ENCODE peak calls at places on chromosomes 2 and 18, in four cellular contexts. One of them, this sample, is unnamed. For H3K27me3, the result is how much of the 10 kb centered on the place peaks cover.

GRCh38 chr2:23526114-23526513 is 141.1 kb downstream of the KLHL29 start:
- DNase-seq in heart left ventricle: no peak
- DNase-seq in cardiac muscle cell: no peak
- DNase-seq in CD8-positive, alpha-beta T cell: no peak
- DNase-seq in this sample: no peak

GRCh38 chr2:30713698-30714097 is 93.5 kb downstream of the CAPN13 start:
- DNase-seq in heart left ventricle: no peak
- DNase-seq in cardiac muscle cell: no peak
- DNase-seq in CD8-positive, alpha-beta T cell: no peak
- DNase-seq in this sample: no peak

GRCh38 chr18:64110692-64111480 is 38.0 kb downstream of the LINC00305 start:
- DNase-seq in heart left ventricle: no peak
- DNase-seq in cardiac muscle cell: no peak
- DNase-seq in CD8-positive, alpha-beta T cell: no peak
- DNase-seq in this sample: peak

GRCh38 chr2:188114014-188114413 is 177.7 kb upstream of the GULP1 start:
- DNase-seq in heart left ventricle: no peak
- DNase-seq in cardiac muscle cell: no peak
- DNase-seq in CD8-positive, alpha-beta T cell: no peak
- DNase-seq in this sample: no peak

GRCh38 chr2:224145751-224146355 is 106.8 kb upstream of the SERPINE2 start:
- DNase-seq in heart left ventricle: peak
- DNase-seq in cardiac muscle cell: no peak
- DNase-seq in CD8-positive, alpha-beta T cell: no peak
- DNase-seq in this sample: no peak

GRCh38 chr2:217227794-217228193 is 367.9 kb upstream of the TNP1 start:
- DNase-seq in heart left ventricle: no peak
- DNase-seq in cardiac muscle cell: no peak
- DNase-seq in CD8-positive, alpha-beta T cell: no peak
- DNase-seq in this sample: no peak

GRCh38 chr18:75199327-75199726 is 9.6 kb downstream of the PTGR3 start:
- DNase-seq in heart left ventricle: no peak
- DNase-seq in cardiac muscle cell: no peak
- DNase-seq in CD8-positive, alpha-beta T cell: no peak
- DNase-seq in this sample: no peak

GRCh38 chr2:118761791-118762190 is 85.7 kb downstream of the EN1 start:
- DNase-seq in heart left ventricle: no peak
- DNase-seq in cardiac muscle cell: no peak
- DNase-seq in CD8-positive, alpha-beta T cell: no peak
- DNase-seq in this sample: no peak

GRCh38 chr2:217166241-217166640 is 306.4 kb upstream of the TNP1 start:
- DNase-seq in heart left ventricle: peak
- DNase-seq in cardiac muscle cell: peak
- DNase-seq in CD8-positive, alpha-beta T cell: no peak
- DNase-seq in this sample: no peak

GRCh38 chr2:203873461-203873860 is 5.9 kb downstream of the CTLA4 start:
- DNase-seq in heart left ventricle: no peak
- DNase-seq in cardiac muscle cell: no peak
- DNase-seq in CD8-positive, alpha-beta T cell: no peak
- DNase-seq in this sample: no peak

GRCh38 chr2:14324308-14324707 is 308.2 kb upstream of the LRATD1 start:
- DNase-seq in heart left ventricle: no peak
- DNase-seq in cardiac muscle cell: no peak
- DNase-seq in CD8-positive, alpha-beta T cell: no peak
- DNase-seq in this sample: no peak

GRCh38 chr18:54127759-54128378 is 96.6 kb downstream of the MBD2 start:
- DNase-seq in heart left ventricle: peak
- DNase-seq in cardiac muscle cell: peak
- DNase-seq in CD8-positive, alpha-beta T cell: no peak
- DNase-seq in this sample: no peak

GRCh38 chr2:47203996-47204395 is 48.9 kb upstream of the STPG4 start:
- DNase-seq in heart left ventricle: no peak
- DNase-seq in cardiac muscle cell: no peak
- DNase-seq in CD8-positive, alpha-beta T cell: no peak
- DNase-seq in this sample: no peak

GRCh38 chr18:37871583-37871982 is 306.0 kb upstream of the CELF4 start:
- DNase-seq in heart left ventricle: no peak
- DNase-seq in cardiac muscle cell: no peak
- DNase-seq in CD8-positive, alpha-beta T cell: no peak
- DNase-seq in this sample: no peak

GRCh38 chr2:200905618-200906296 is 16.6 kb downstream of the NIF3L1 start:
- DNase-seq in heart left ventricle: peak
- DNase-seq in cardiac muscle cell: peak
- DNase-seq in CD8-positive, alpha-beta T cell: peak
- DNase-seq in this sample: peak

GRCh38 chr2:83022631-83023210 is 1436.4 kb downstream of the SUCLG1 start:
- DNase-seq in heart left ventricle: no peak
- DNase-seq in cardiac muscle cell: no peak
- DNase-seq in CD8-positive, alpha-beta T cell: no peak
- DNase-seq in this sample: no peak

GRCh38 chr18:23936371-23936958 is 78.1 kb upstream of the TTC39C start:
- DNase-seq in heart left ventricle: no peak
- DNase-seq in cardiac muscle cell: no peak
- DNase-seq in CD8-positive, alpha-beta T cell: no peak
- DNase-seq in this sample: no peak

GRCh38 chr2:140990416-140990815 is 1140.4 kb downstream of the LRP1B start:
- DNase-seq in heart left ventricle: no peak
- DNase-seq in cardiac muscle cell: no peak
- DNase-seq in CD8-positive, alpha-beta T cell: no peak
- DNase-seq in this sample: no peak

GRCh38 chr2:99747842-99748241 is 258.0 kb upstream of the REV1 start:
- DNase-seq in heart left ventricle: no peak
- DNase-seq in cardiac muscle cell: peak
- DNase-seq in CD8-positive, alpha-beta T cell: no peak
- DNase-seq in this sample: no peak

GRCh38 chr2:40479995-40480525 is 28.2 kb upstream of the SLC8A1 start:
- DNase-seq in heart left ventricle: no peak
- DNase-seq in cardiac muscle cell: no peak
- DNase-seq in CD8-positive, alpha-beta T cell: no peak
- DNase-seq in this sample: no peak

GRCh38 chr2:214801068-214801467 is 8.4 kb downstream of the BARD1 start:
- DNase-seq in heart left ventricle: no peak
- DNase-seq in cardiac muscle cell: no peak
- DNase-seq in CD8-positive, alpha-beta T cell: no peak
- DNase-seq in this sample: no peak

GRCh38 chr2:222451270-222451674 is 26.9 kb downstream of the SGPP2 start:
- DNase-seq in heart left ventricle: no peak
- DNase-seq in cardiac muscle cell: peak
- DNase-seq in CD8-positive, alpha-beta T cell: no peak
- DNase-seq in this sample: no peak

GRCh38 chr2:237222178-237222577 is 136.5 kb downstream of the COPS8 start:
- DNase-seq in heart left ventricle: no peak
- DNase-seq in cardiac muscle cell: no peak
- DNase-seq in CD8-positive, alpha-beta T cell: no peak
- DNase-seq in this sample: no peak

GRCh38 chr2:102792538-102793208 is 30.8 kb downstream of the TMEM182 start:
- DNase-seq in heart left ventricle: no peak
- DNase-seq in cardiac muscle cell: no peak
- DNase-seq in CD8-positive, alpha-beta T cell: no peak
- DNase-seq in this sample: no peak

GRCh38 chr2:9112079-9112721 is 94.4 kb upstream of the ASAP2 start:
- DNase-seq in heart left ventricle: no peak
- DNase-seq in cardiac muscle cell: peak
- DNase-seq in CD8-positive, alpha-beta T cell: no peak
- DNase-seq in this sample: peak

GRCh38 chr2:237682901-237683670 is 55.7 kb downstream of the LRRFIP1 start:
- DNase-seq in heart left ventricle: no peak
- DNase-seq in cardiac muscle cell: no peak
- DNase-seq in CD8-positive, alpha-beta T cell: no peak
- DNase-seq in this sample: peak

GRCh38 chr18:49227456-49227855 is 233.0 kb downstream of the DYM start:
- DNase-seq in heart left ventricle: no peak
- DNase-seq in cardiac muscle cell: no peak
- DNase-seq in CD8-positive, alpha-beta T cell: peak
- DNase-seq in this sample: no peak

GRCh38 chr18:8559612-8560011 is 49.6 kb upstream of the RAB12 start:
- DNase-seq in heart left ventricle: no peak
- DNase-seq in cardiac muscle cell: no peak
- DNase-seq in CD8-positive, alpha-beta T cell: no peak
- DNase-seq in this sample: no peak

GRCh38 chr2:198045227-198045626 is 240.8 kb downstream of the PLCL1 start:
- DNase-seq in heart left ventricle: no peak
- DNase-seq in cardiac muscle cell: no peak
- DNase-seq in CD8-positive, alpha-beta T cell: no peak
- DNase-seq in this sample: no peak

GRCh38 chr2:237431856-237432255 is 17.9 kb upstream of the COL6A3 start:
- DNase-seq in heart left ventricle: no peak
- DNase-seq in cardiac muscle cell: no peak
- DNase-seq in CD8-positive, alpha-beta T cell: no peak
- DNase-seq in this sample: no peak

GRCh38 chr2:239882335-239882734 is 142.8 kb downstream of the NDUFA10 start:
- DNase-seq in heart left ventricle: peak
- DNase-seq in cardiac muscle cell: no peak
- DNase-seq in CD8-positive, alpha-beta T cell: peak
- DNase-seq in this sample: peak

GRCh38 chr18:14937271-14937670 is 189.3 kb downstream of the ANKRD30B start:
- DNase-seq in heart left ventricle: no peak
- DNase-seq in cardiac muscle cell: no peak
- DNase-seq in CD8-positive, alpha-beta T cell: no peak
- DNase-seq in this sample: no peak

GRCh38 chr2:158953926-158954763 is 14.3 kb upstream of the TANC1 start:
- DNase-seq in heart left ventricle: peak
- DNase-seq in cardiac muscle cell: peak
- DNase-seq in CD8-positive, alpha-beta T cell: no peak
- DNase-seq in this sample: peak
- H3K27ac ChIP-seq in heart left ventricle: peak
- H3K27ac ChIP-seq in cardiac muscle cell: no peak
- H3K27ac ChIP-seq in CD8-positive, alpha-beta T cell: no peak
- H3K27ac ChIP-seq in this sample: peak

DNA sequence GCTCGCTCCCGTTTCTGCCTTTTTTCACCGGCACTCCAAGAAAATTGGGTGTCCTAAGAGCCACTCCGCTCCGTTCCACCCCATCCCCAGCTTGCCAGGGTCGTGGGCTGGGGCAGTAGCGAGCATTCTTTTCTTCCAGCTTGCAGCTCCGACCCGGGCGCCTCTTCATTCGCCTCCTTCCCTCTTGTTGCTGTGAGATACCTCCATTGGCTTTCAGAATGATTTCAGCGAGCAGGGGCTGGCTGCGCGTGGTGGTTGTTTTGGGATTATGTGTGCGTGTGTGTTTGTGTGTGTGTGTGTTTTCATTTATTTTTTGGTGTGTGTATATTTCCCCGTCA is 1.2 kb downstream of the HOXD3 start:
- DNase-seq in heart left ventricle: no peak
- DNase-seq in cardiac muscle cell: no peak
- DNase-seq in CD8-positive, alpha-beta T cell: no peak
- DNase-seq in this sample: no peak
- H3K27me3 ChIP-seq in heart left ventricle: half or more
- H3K27me3 ChIP-seq in cardiac muscle cell: half or more
- H3K27me3 ChIP-seq in CD8-positive, alpha-beta T cell: half or more
- H3K27me3 ChIP-seq in this sample: half or more

DNA sequence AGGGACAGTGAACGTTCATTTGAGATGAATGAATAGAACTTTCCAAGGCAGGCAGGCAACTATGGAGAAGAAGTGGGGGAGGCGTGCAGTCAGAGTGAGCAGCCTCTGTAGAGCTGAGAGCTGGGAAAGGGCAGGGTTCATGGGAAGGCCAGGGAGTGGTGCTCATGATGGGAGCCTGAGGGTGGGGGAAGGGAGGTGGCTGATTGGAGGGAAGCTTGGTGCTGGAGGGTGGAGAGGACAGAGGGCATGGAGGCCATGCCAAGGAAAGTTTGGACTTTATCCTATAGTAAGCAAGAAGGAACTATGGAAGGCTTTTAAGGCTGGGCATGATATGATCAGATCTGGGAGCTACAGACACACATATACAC is 47.6 kb upstream of the LGALSL start:
- DNase-seq in heart left ventricle: no peak
- DNase-seq in cardiac muscle cell: no peak
- DNase-seq in CD8-positive, alpha-beta T cell: no peak
- DNase-seq in this sample: no peak
- TF ChIP-seq CTCF in heart left ventricle: no peak
- TF ChIP-seq CTCF in cardiac muscle cell: no peak
- TF ChIP-seq CTCF in CD8-positive, alpha-beta T cell: no peak
- TF ChIP-seq CTCF in this sample: no peak

GRCh38 chr2:101762451-101763171 is 65.1 kb downstream of the MAP4K4 start:
- DNase-seq in heart left ventricle: no peak
- DNase-seq in cardiac muscle cell: peak
- DNase-seq in CD8-positive, alpha-beta T cell: no peak
- DNase-seq in this sample: no peak
- H3K27ac ChIP-seq in heart left ventricle: peak
- H3K27ac ChIP-seq in cardiac muscle cell: peak
- H3K27ac ChIP-seq in CD8-positive, alpha-beta T cell: no peak
- H3K27ac ChIP-seq in this sample: no peak

DNA sequence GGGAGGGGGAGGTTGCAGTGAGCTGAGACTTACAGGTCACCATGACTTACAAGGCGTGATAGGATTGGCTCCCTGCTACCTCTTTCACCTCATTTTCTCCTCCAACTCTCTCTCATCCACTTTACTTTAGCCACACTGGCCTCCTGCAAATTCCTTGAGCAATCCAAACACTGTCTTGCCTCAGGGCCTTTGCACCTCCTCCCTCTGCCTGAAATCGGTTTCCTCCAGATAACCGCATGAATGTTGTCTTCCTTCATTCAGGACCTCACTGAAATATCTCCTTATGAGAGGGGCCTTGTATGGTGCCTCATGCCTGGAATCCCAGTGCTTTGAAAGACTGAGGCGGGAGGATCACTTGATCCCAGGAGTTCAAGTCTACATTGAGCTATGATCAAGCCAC is 21.8 kb downstream of the WNT10A start:
- DNase-seq in heart left ventricle: no peak
- DNase-seq in cardiac muscle cell: no peak
- DNase-seq in CD8-positive, alpha-beta T cell: no peak
- DNase-seq in this sample: no peak
- H3K27me3 ChIP-seq in heart left ventricle: under half
- H3K27me3 ChIP-seq in cardiac muscle cell: half or more
- H3K27me3 ChIP-seq in CD8-positive, alpha-beta T cell: under half
- H3K27me3 ChIP-seq in this sample: under half

GRCh38 chr2:192148620-192149321 is 46.0 kb downstream of the TMEFF2 start:
- DNase-seq in heart left ventricle: no peak
- DNase-seq in cardiac muscle cell: peak
- DNase-seq in CD8-positive, alpha-beta T cell: no peak
- DNase-seq in this sample: peak
- TF ChIP-seq CTCF in heart left ventricle: no peak
- TF ChIP-seq CTCF in cardiac muscle cell: peak
- TF ChIP-seq CTCF in CD8-positive, alpha-beta T cell: no peak
- TF ChIP-seq CTCF in this sample: peak

GRCh38 chr18:34023471-34023870 is 201.2 kb downstream of the NOL4 start:
- DNase-seq in heart left ventricle: no peak
- DNase-seq in cardiac muscle cell: peak
- DNase-seq in CD8-positive, alpha-beta T cell: no peak
- DNase-seq in this sample: no peak

GRCh38 chr18:34018358-34018757 is 206.4 kb downstream of the NOL4 start:
- DNase-seq in heart left ventricle: no peak
- DNase-seq in cardiac muscle cell: no peak
- DNase-seq in CD8-positive, alpha-beta T cell: no peak
- DNase-seq in this sample: no peak
- H3K27ac ChIP-seq in heart left ventricle: no peak
- H3K27ac ChIP-seq in cardiac muscle cell: no peak
- H3K27ac ChIP-seq in CD8-positive, alpha-beta T cell: no peak
- H3K27ac ChIP-seq in this sample: no peak

This sample was measured in thyroid gland.